ENCODE peak calls at places on chromosomes 4 and X, in five cellular contexts. O is BE2C, Y is MM.1S, D is WTC11, K is coronary artery. G is an unnamed sample.

GRCh38 chr4:113406723-113407016 is 354.9 kb downstream of the CAMK2D start:
- DNase-seq in K (no peak), Y (peak; percentile 56), O (no peak), D (no peak), G (no peak)

GRCh38 chr4:2258091-2259035 is 3.5 kb downstream of the MXD4 start:
- DNase-seq in O (peak; percentile 8), Y (no peak), D (peak; percentile 8), K (no peak), G (peak; percentile 12)

GRCh38 chrX:153964105-153964504 is 7.5 kb downstream of the HCFC1 start:
- DNase-seq in K (no peak), D (no peak), Y (no peak), O (no peak), G (no peak)

GRCh38 chrX:48754124-48754667 is 7.4 kb upstream of the GLOD5 start:
- DNase-seq in K (no peak), O (no peak), D (no peak), Y (no peak), G (no peak)

GRCh38 chr4:90174622-90175023 is 47.4 kb downstream of the CCSER1 start:
- DNase-seq in O (no peak), Y (peak; percentile 44), D (no peak), K (no peak), G (no peak)

GRCh38 chr4:116024954-116025708 is 911.7 kb upstream of the NDST4 start:
- DNase-seq in O (no peak), Y (no peak), D (no peak), K (no peak), G (no peak)

GRCh38 chr4:41106081-41106480 is 108.3 kb downstream of the APBB2 start:
- DNase-seq in Y (no peak), K (no peak), D (no peak), O (no peak), G (no peak)

GRCh38 chrX:101287402-101287801 is 3.7 kb downstream of the TAF7L start:
- DNase-seq in D (no peak), Y (peak; percentile 37), K (no peak), O (peak; percentile 11), G (no peak)

GRCh38 chr4:102449751-102450352 is 51.3 kb upstream of the NFKB1 start:
- DNase-seq in K (no peak), O (peak; percentile 41), D (peak; percentile 18), Y (peak; percentile 83), G (no peak)

GRCh38 chrX:15043538-15043937 is 170.3 kb downstream of the MOSPD2 start:
- DNase-seq in Y (no peak), D (no peak), O (no peak), K (no peak), G (no peak)

DNA sequence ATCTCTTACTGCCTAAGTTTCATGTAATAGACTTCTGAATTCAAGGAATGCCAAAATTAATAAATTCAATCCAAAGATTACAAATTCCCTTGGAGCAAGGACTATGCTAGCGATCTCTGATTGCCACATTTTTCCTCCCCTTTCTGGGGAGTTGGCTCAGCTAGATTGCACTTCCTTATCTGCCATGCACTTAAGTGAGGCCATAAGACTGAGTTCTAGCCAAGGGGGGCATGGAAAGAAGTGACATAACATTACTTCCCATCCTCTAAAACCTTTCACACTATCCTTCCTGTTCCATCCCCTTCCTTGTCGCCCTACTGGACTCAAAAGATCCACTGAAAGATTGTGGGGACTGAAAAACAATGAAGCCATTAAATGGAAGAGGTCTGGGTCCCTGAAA is 53.8 kb upstream of the TXK start:
- DNase-seq in K (no peak), Y (no peak), D (no peak), O (no peak), G (no peak)
- TF ChIP-seq CTCF in K (no peak), Y (no peak), D (no peak), O (no peak), G (no peak)

GRCh38 chr4:145930592-145930991 is 8.0 kb downstream of the ZNF827 start:
- DNase-seq in O (peak; percentile 30), D (no peak), Y (no peak), K (no peak), G (no peak)

GRCh38 chr4:145921231-145921630 is 17.4 kb downstream of the ZNF827 start:
- DNase-seq in O (no peak), D (no peak), Y (no peak), K (no peak), G (no peak)

GRCh38 chr4:145929415-145930178 is 9.0 kb downstream of the ZNF827 start:
- DNase-seq in K (no peak), D (no peak), Y (no peak), O (no peak), G (no peak)

GRCh38 chr4:145931403-145931802 is 7.2 kb downstream of the ZNF827 start:
- DNase-seq in K (no peak), Y (no peak), D (no peak), O (no peak), G (no peak)

DNA sequence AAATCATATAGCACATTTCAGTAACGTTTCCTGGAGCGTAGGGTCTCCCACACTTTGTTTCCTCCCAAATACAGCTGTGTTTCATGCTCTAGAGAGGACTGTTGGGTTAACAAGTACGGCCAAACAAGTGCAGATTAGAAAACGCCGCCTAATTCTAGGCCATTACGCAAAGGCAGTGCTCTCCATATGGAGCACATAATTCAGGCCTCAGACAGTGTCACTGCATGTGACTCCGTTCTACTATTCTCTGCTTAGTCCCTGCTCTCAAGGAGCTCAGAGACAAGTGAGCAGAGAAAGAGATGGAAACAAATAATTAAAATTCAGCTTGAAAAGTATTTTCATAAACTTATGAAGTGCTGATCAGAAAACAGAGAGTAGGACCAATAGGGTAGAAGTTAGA is 11.6 kb downstream of the ZNF827 start:
- DNase-seq in Y (no peak), K (no peak), O (no peak), D (no peak), G (no peak)
- TF ChIP-seq CTCF in Y (no peak), K (no peak), O (no peak), D (no peak), G (no peak)

GRCh38 chr4:108650212-108651067 is at the start of gene OSTC:
- DNase-seq in K (peak; percentile 95), O (peak; percentile 95), D (peak; percentile 96), Y (peak; percentile 93), G (peak; percentile 96)
- TF ChIP-seq CTCF in K (no peak), O (peak; percentile 12), D (no peak), Y (peak; percentile 16), G (no peak)

DNA sequence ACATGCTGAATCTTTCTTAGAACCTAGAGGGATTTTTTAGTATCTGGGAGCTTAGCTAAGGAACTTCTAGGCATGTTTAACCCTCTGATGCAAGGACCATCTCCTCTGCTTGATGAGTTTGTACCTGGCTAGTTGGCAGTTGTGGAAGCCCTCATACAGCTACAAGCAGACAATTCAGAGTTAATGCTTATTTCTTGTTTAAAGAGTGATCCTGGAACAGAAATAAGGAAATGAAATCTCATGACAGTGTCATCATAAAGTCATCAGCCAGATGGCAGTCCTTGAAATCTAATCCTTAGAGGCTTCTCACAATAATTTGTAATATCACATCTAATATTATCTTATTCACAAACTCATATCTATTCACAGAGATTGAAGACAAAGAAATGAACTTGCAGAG is 581.6 kb upstream of the FTHL17 start:
- DNase-seq in O (no peak), K (no peak), D (no peak), Y (no peak), G (no peak)
- TF ChIP-seq CTCF in O (no peak), K (no peak), D (no peak), Y (no peak), G (no peak)

G was measured in glutamatergic neuron.